ENCODE peak calls at places on chromosomes 7 and 10, in six cellular contexts. P is astrocyte; S is colonic mucosa; G is CD8-positive, alpha-beta memory T cell; X is adrenal gland; Z is left ventricle myocardium inferior. U is an unnamed sample. For H3K4me1 and H3K36me3, the result is how much of the 10 kb centered on the place peaks cover.

GRCh38 chr7:650339-651031 is 76.0 kb upstream of the DNAAF5 start:
- DNase-seq in P (no peak), S (no peak), G (no peak), X (peak), Z (peak), U (no peak)

GRCh38 chr7:50531401-50531906 is 33.8 kb downstream of the DDC start:
- DNase-seq in P (peak), S (peak), G (no peak), X (no peak), Z (no peak), U (no peak)

GRCh38 chr10:116146374-116146773 is 126.6 kb downstream of the GFRA1 start:
- DNase-seq in P (peak), S (no peak), G (no peak), X (no peak), Z (no peak), U (no peak)

GRCh38 chr7:205117-206010 is 13.0 kb downstream of the FAM20C start:
- DNase-seq in P (no peak), S (no peak), G (no peak), X (no peak), Z (no peak), U (no peak)

GRCh38 chr7:105256621-105257283 is 132.0 kb downstream of the SRPK2 start:
- DNase-seq in P (no peak), S (no peak), G (no peak), X (no peak), Z (no peak), U (no peak)

GRCh38 chr7:73799282-73800141 is 29.4 kb upstream of the CLDN3 start:
- DNase-seq in P (no peak), S (peak), G (no peak), X (no peak), Z (no peak), U (no peak)

GRCh38 chr10:35421553-35422178 is 85.4 kb downstream of the CCNY start:
- DNase-seq in P (peak), S (no peak), G (no peak), X (peak), Z (no peak), U (no peak)

GRCh38 chr10:65348637-65349036 is 1577.2 kb upstream of the LRRTM3 start:
- DNase-seq in P (no peak), S (no peak), G (no peak), X (no peak), Z (no peak), U (no peak)

GRCh38 chr7:135337506-135337905 is 103.9 kb downstream of the STRA8 start:
- DNase-seq in P (no peak), S (no peak), G (no peak), X (no peak), Z (no peak), U (no peak)

GRCh38 chr7:139777948-139778841 is at the start of gene HIPK2:
- DNase-seq in P (peak), S (peak), G (peak), X (peak), Z (peak), U (peak)

GRCh38 chr7:15557686-15558085 is 4.1 kb downstream of the AGMO start:
- DNase-seq in P (no peak), S (no peak), G (no peak), X (no peak), Z (no peak), U (no peak)

GRCh38 chr7:131546583-131547111 is 9.8 kb downstream of the PODXL start:
- DNase-seq in P (no peak), S (no peak), G (peak), X (no peak), Z (no peak), U (no peak)

GRCh38 chr7:2560175-2560695 is 1.5 kb downstream of the IQCE start:
- DNase-seq in P (no peak), S (no peak), G (no peak), X (no peak), Z (no peak), U (no peak)

GRCh38 chr10:3755440-3756359 is 29.3 kb downstream of the KLF6 start:
- DNase-seq in P (peak), S (no peak), G (no peak), X (peak), Z (no peak), U (no peak)

GRCh38 chr7:34341331-34341730 is 316.7 kb upstream of the NPSR1 start:
- DNase-seq in P (peak), S (no peak), G (no peak), X (no peak), Z (no peak), U (no peak)

GRCh38 chr10:60387531-60387930 is 2.1 kb downstream of the ANK3 start:
- DNase-seq in P (no peak), S (no peak), G (no peak), X (no peak), Z (no peak), U (no peak)

GRCh38 chr10:98446121-98446655 is 547 bp downstream of the HPS1 start:
- DNase-seq in P (peak), S (peak), G (peak), X (peak), Z (no peak), U (peak)

GRCh38 chr7:148622887-148623585 is 32.5 kb downstream of the C7orf33 start:
- DNase-seq in P (no peak), S (no peak), G (no peak), X (no peak), Z (no peak), U (no peak)

GRCh38 chr10:58531084-58531695 is 18.5 kb downstream of the BICC1 start:
- DNase-seq in P (peak), S (peak), G (peak), X (peak), Z (no peak), U (no peak)

GRCh38 chr7:106566174-106566573 is 94.8 kb downstream of the CCDC71L start:
- DNase-seq in P (no peak), S (no peak), G (no peak), X (no peak), Z (no peak), U (no peak)

GRCh38 chr10:60896033-60896432 is 48.0 kb downstream of the RHOBTB1 start:
- DNase-seq in P (peak), S (no peak), G (no peak), X (no peak), Z (no peak), U (no peak)

GRCh38 chr7:141481971-141482370 is 69.2 kb upstream of the AGK start:
- DNase-seq in P (no peak), S (no peak), G (no peak), X (no peak), Z (no peak), U (no peak)

GRCh38 chr10:104441601-104442000 is 88.0 kb downstream of the CFAP58 start:
- DNase-seq in P (peak), S (no peak), G (no peak), X (no peak), Z (no peak), U (no peak)

GRCh38 chr7:102917436-102918353 is 4.9 kb downstream of the LRRC17 start:
- DNase-seq in P (no peak), S (no peak), G (no peak), X (no peak), Z (no peak), U (no peak)

GRCh38 chr7:52273685-52274610 is 761.5 kb upstream of the POM121L12 start:
- DNase-seq in P (no peak), S (no peak), G (no peak), X (no peak), Z (no peak), U (no peak)

GRCh38 chr10:21336476-21337170 is 188.9 kb downstream of the SKIDA1 start:
- DNase-seq in P (peak), S (no peak), G (no peak), X (peak), Z (peak), U (no peak)

GRCh38 chr10:85170026-85170425 is 841.6 kb downstream of the CCSER2 start:
- DNase-seq in P (no peak), S (no peak), G (no peak), X (no peak), Z (no peak), U (no peak)

GRCh38 chr10:81108516-81109199 is 571.0 kb downstream of the SH2D4B start:
- DNase-seq in P (no peak), S (peak), G (no peak), X (no peak), Z (no peak), U (no peak)

GRCh38 chr10:30353851-30354250 is 4.8 kb upstream of the MTPAP start:
- DNase-seq in P (peak), S (no peak), G (no peak), X (no peak), Z (no peak), U (no peak)

GRCh38 chr10:88042162-88043100 is 179.0 kb downstream of the PTEN start:
- DNase-seq in P (peak), S (no peak), G (no peak), X (peak), Z (no peak), U (no peak)

GRCh38 chr10:97920865-97921264 is 71.2 kb downstream of the GOLGA7B start:
- DNase-seq in P (no peak), S (no peak), G (no peak), X (no peak), Z (no peak), U (no peak)

GRCh38 chr10:83373659-83374058 is 765.6 kb upstream of the GHITM start:
- DNase-seq in P (peak), S (no peak), G (no peak), X (no peak), Z (no peak), U (no peak)

GRCh38 chr10:35643976-35644799 is 2.1 kb upstream of the FZD8 start:
- DNase-seq in P (no peak), S (peak), G (peak), X (no peak), Z (no peak), U (peak)

GRCh38 chr10:90318659-90319058 is 539.2 kb downstream of the HTR7 start:
- DNase-seq in P (no peak), S (no peak), G (no peak), X (no peak), Z (no peak), U (no peak)

GRCh38 chr10:90321132-90321816 is 536.6 kb downstream of the HTR7 start:
- DNase-seq in P (peak), S (no peak), G (no peak), X (no peak), Z (no peak), U (no peak)

GRCh38 chr10:90314718-90315117 is 543.1 kb downstream of the HTR7 start:
- DNase-seq in P (peak), S (no peak), G (no peak), X (no peak), Z (no peak), U (no peak)

GRCh38 chr10:90317172-90317571 is 540.7 kb downstream of the HTR7 start:
- DNase-seq in P (no peak), S (no peak), G (no peak), X (no peak), Z (no peak), U (no peak)

GRCh38 chr10:90319188-90319914 is 538.5 kb downstream of the HTR7 start:
- DNase-seq in P (peak), S (no peak), G (no peak), X (no peak), Z (no peak), U (no peak)
- H3K4me3 ChIP-seq in P (no peak), S (no peak), G (no peak), X (no peak), Z (no peak), U (no peak)

GRCh38 chr10:73856261-73856660 is 18.1 kb downstream of the CAMK2G start:
- DNase-seq in P (no peak), S (no peak), G (no peak), X (no peak), Z (no peak), U (no peak)
- H3K4me1 ChIP-seq in P (under half), S (under half), G (under half), X (under half), Z (under half), U (under half)

GRCh38 chr10:122213766-122214165 is 57.3 kb upstream of the BTBD16 start:
- DNase-seq in P (no peak), S (no peak), G (no peak), X (no peak), Z (no peak), U (no peak)

GRCh38 chr10:122220736-122221135 is 50.4 kb upstream of the BTBD16 start:
- DNase-seq in P (no peak), S (no peak), G (no peak), X (no peak), Z (no peak), U (no peak)

GRCh38 chr10:122210481-122211265 is 60.4 kb upstream of the BTBD16 start:
- DNase-seq in P (no peak), S (no peak), G (no peak), X (no peak), Z (no peak), U (no peak)

GRCh38 chr10:122219340-122219739 is 51.8 kb upstream of the BTBD16 start:
- DNase-seq in P (no peak), S (no peak), G (no peak), X (no peak), Z (no peak), U (no peak)

DNA sequence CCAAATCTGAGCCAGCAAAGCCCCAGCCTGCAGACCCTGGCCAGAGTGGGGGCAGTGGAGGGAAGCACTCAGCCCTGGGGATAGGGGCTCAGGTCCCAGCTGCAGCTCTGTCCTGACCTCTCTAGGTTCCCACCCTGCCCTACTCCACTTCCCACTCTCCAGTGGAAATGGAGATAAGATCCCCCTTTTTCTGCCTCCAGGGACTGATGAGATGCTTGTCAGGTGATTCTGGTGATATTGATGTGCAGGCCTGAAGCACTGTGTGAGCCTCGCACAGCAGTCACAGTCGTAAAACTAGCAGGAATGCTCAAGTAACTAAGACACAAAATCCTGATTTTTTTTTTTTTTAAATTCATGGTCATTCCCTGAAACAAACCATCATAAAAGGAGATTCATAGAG is 55.0 kb upstream of the BTBD16 start:
- DNase-seq in P (no peak), S (no peak), G (no peak), X (no peak), Z (no peak), U (no peak)
- H3K36me3 ChIP-seq in P (under half), S (under half), G (under half), X (under half), Z (half or more), U (under half)

GRCh38 chr7:113314594-113314993 is 196.2 kb upstream of the SMIM30 start:
- DNase-seq in P (no peak), S (no peak), G (no peak), X (no peak), Z (no peak), U (no peak)
- H3K4me3 ChIP-seq in P (no peak), S (no peak), G (no peak), X (no peak), Z (no peak), U (no peak)

DNA sequence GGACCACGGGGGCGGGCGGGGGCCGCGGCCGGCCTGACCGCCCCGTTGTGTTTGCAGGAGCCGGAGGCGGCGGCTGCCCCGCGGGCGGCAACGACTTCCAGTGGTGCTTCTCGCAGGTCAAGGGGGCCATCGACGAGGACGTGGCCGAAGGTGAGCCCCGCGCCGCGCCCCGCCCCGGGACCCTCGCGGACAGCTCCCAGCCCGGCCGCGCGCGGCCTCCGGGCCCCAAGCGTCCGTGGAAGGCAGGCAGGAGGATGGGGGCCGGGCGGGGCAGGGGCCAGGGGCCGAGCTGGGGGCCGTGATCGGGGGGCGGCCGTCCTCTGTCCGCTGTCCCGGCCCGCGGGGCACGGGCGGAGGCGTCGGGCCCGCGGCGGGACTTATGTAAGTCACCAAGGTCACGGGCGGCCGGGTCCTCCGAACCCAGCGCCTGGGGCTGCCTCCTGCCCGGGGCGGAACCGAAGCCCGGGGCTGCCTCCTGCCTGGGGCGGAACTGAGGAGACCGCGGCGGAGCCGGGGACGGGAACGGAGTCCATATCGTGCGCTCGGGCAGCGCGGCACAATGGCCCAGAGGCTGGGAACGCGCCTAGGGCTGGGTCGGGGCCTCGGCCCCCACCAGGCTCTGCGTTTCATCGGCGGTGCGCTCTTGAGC is 497 bp downstream of the PPP2R2D start:
- DNase-seq in P (no peak), S (peak), G (peak), X (peak), Z (peak), U (peak)
- H3K4me1 ChIP-seq in P (under half), S (under half), G (half or more), X (half or more), Z (half or more), U (under half)